ENCODE peak calls at places on chromosomes 2 and 18, in six cellular contexts. N, U, I, B, Q and H are unnamed samples. For H3K27me3, the result is how much of the 10 kb centered on the place peaks cover.

GRCh38 chr2:168453404-168453803 is 2.7 kb upstream of the CERS6 start:
- DNase-seq in U (no peak), B (no peak), I (no peak), N (no peak), Q (no peak), H (no peak)

GRCh38 chr2:217900010-217900779 is 102.6 kb downstream of the TNS1 start:
- DNase-seq in U (peak), N (no peak), B (no peak), I (no peak), Q (no peak), H (no peak)

GRCh38 chr2:8609357-8609804 is 72.5 kb upstream of the ID2 start:
- DNase-seq in U (peak), N (no peak), Q (peak), B (no peak), I (no peak), H (no peak)

GRCh38 chr2:7428444-7429204 is 511.4 kb downstream of the RNF144A start:
- DNase-seq in N (no peak), I (no peak), B (no peak), U (no peak), Q (no peak), H (no peak)

GRCh38 chr2:3282056-3282998 is 95.3 kb downstream of the EIPR1 start:
- DNase-seq in N (peak), I (peak), U (no peak), B (no peak), Q (no peak), H (peak)

GRCh38 chr18:48674198-48674721 is 135.4 kb downstream of the CTIF start:
- DNase-seq in Q (no peak), I (peak), B (no peak), U (peak), N (no peak), H (peak)

GRCh38 chr2:199659207-199659606 is 191.8 kb downstream of the FTCDNL1 start:
- DNase-seq in N (peak), U (no peak), I (no peak), B (peak), Q (peak), H (peak)

GRCh38 chr2:64362562-64363026 is 91.4 kb upstream of the LGALSL start:
- DNase-seq in U (no peak), Q (no peak), N (no peak), B (no peak), I (no peak), H (no peak)

GRCh38 chr2:28128281-28128950 is 237.9 kb downstream of the BABAM2 start:
- DNase-seq in N (no peak), B (no peak), Q (no peak), U (no peak), I (no peak), H (no peak)

GRCh38 chr18:59268722-59269562 is 4.3 kb downstream of the RAX start:
- DNase-seq in N (no peak), U (peak), I (no peak), Q (peak), B (peak), H (no peak)

GRCh38 chr2:48249631-48250473 is 280.1 kb upstream of the STON1 start:
- DNase-seq in B (no peak), Q (peak), N (no peak), I (no peak), U (no peak), H (no peak)

GRCh38 chr2:180040146-180040925 is 33.2 kb upstream of the CWC22 start:
- DNase-seq in U (no peak), B (no peak), I (no peak), N (no peak), Q (peak), H (peak)

GRCh38 chr18:59957957-59958356 is 58.2 kb downstream of the PMAIP1 start:
- DNase-seq in Q (peak), B (peak), N (no peak), I (no peak), U (no peak), H (peak)

GRCh38 chr2:158006961-158007664 is 94.6 kb upstream of the UPP2 start:
- DNase-seq in Q (no peak), B (no peak), I (no peak), N (no peak), U (peak), H (no peak)

GRCh38 chr2:170974304-170974993 is 45.4 kb downstream of the GORASP2 start:
- DNase-seq in N (no peak), I (no peak), U (no peak), Q (peak), B (no peak), H (peak)

GRCh38 chr2:98572211-98572610 is 36.1 kb downstream of the COA5 start:
- DNase-seq in I (no peak), N (no peak), Q (no peak), U (no peak), B (no peak), H (no peak)

GRCh38 chr2:63872571-63873328 is 31.1 kb downstream of the UGP2 start:
- DNase-seq in I (no peak), U (no peak), B (no peak), Q (no peak), N (no peak), H (no peak)

GRCh38 chr2:201228271-201228911 is 31.9 kb upstream of the CASP8 start:
- DNase-seq in B (no peak), Q (peak), N (no peak), U (no peak), I (no peak), H (no peak)

GRCh38 chr18:76380791-76381405 is 114.1 kb downstream of the ZNF516 start:
- DNase-seq in I (peak), Q (peak), U (no peak), N (peak), B (peak), H (no peak)

GRCh38 chr2:71759056-71759455 is 305.7 kb downstream of the DYSF start:
- DNase-seq in N (no peak), B (no peak), I (no peak), Q (peak), U (no peak), H (peak)

GRCh38 chr2:74512744-74513604 is 1.3 kb upstream of the TLX2 start:
- DNase-seq in Q (no peak), I (peak), N (no peak), B (no peak), U (no peak), H (no peak)
- H3K27me3 ChIP-seq in Q (half or more), I (half or more), N (under half), B (under half), U (half or more), H (half or more)

DNA sequence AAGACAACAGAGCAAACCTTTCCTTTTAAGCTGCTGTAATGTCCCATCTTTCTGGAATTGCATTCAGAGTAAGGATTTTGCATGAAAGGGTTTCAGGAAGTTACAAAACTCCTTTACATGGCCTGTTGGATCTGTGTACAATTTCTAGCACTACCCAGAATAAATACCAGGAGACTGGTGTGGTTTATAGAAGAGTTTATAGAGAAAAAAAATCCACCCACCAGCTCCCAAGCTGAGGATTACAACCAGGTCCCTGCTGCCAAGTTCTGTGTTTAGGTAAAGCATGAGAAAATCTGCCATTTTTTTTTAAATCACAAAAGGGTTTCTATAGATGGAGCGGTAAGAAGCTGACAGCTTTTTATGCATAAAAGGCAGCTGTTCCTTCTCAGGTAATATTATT is 545.4 kb upstream of the ZEB2 start:
- DNase-seq in U (no peak), N (no peak), Q (no peak), B (no peak), I (no peak), H (no peak)
- H3K27ac ChIP-seq in U (peak), N (no peak), Q (no peak), B (no peak), I (peak), H (no peak)

DNA sequence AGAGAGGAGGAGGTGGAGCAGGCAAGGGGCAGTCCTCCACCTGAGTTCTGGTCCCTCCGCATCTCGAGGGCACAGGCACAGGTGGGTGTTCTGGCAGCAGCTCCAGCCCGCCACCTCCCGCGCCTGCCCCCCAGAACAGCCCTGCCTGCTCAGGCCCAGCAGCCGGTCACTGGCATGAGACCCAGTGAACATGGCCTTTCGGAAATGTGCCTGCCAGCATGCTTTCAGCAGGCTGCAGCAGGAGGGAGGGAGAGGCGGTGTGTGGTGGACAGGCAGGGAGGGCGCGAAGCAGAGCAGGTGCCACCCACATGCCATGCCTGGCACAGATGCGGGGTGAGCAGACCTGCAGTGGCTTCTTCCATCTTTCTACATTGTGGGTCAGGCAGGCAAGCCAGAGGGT is 3.4 kb upstream of the OR6B3 start:
- DNase-seq in Q (no peak), B (no peak), I (no peak), U (no peak), N (no peak), H (no peak)
- H3K27me3 ChIP-seq in Q (under half), B (under half), I (half or more), U (under half), N (under half), H (under half)

GRCh38 chr18:10526211-10526949 is 553 bp downstream of the NAPG start:
- DNase-seq in Q (peak), B (peak), U (peak), N (peak), I (peak), H (peak)

GRCh38 chr18:10528439-10528838 is 2.6 kb downstream of the NAPG start:
- DNase-seq in B (peak), N (no peak), U (no peak), I (no peak), Q (no peak), H (no peak)

GRCh38 chr18:10525563-10526210 is at the start of gene NAPG:
- DNase-seq in U (peak), N (peak), I (peak), Q (peak), B (peak), H (peak)

GRCh38 chr18:10533111-10533510 is 7.3 kb downstream of the NAPG start:
- DNase-seq in U (no peak), B (no peak), N (no peak), Q (no peak), I (no peak), H (no peak)

GRCh38 chr18:10530852-10531251 is 5.0 kb downstream of the NAPG start:
- DNase-seq in Q (peak), N (no peak), I (no peak), B (peak), U (no peak), H (no peak)
- H3K27ac ChIP-seq in Q (no peak), N (no peak), I (no peak), B (peak), U (no peak), H (no peak)

DNA sequence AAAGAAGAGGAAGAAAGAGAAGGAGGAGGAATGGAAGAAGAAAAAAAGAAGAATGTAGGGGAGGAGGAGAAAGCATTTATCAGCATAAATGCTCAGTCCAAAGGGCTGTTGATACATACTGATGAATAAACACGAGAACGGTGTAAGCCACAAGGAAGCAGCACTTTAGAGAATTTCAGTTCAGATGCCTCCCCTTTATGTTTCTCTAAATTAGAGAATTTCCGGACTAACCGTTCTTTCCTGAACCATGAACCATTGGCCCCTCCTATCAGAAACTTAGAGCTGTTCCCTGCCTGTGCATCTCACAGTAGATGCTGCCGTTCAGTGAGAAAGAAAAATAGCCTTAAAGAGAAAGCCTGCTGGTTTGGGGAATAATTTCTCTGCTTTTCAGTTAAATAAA is 49.2 kb upstream of the TUBA3D start:
- DNase-seq in N (no peak), B (no peak), Q (no peak), U (no peak), I (no peak), H (no peak)
- H3K27me3 ChIP-seq in N (under half), B (under half), Q (under half), U (half or more), I (half or more), H (under half)